ENCODE peak calls at places on chromosomes 6 and 20, in eight cellular contexts. One of them, this sample, is unnamed.
A peak's percentile ranks its signal among the peaks of the same experiment; 100 is the strongest.

GRCh38 chr6:7974932-7975763 is 64.6 kb upstream of the TXNDC5 start:
- DNase-seq in pancreas: peak; percentile 61
- DNase-seq in psoas muscle: peak; percentile 75
- DNase-seq in IMR-90: peak; percentile 92
- DNase-seq in tibial artery: peak; percentile 85
- DNase-seq in neuronal stem cell: no peak
- DNase-seq in PC-9: peak; percentile 92
- DNase-seq in CD8-positive, alpha-beta T cell: no peak
- DNase-seq in this sample: peak; percentile 84

GRCh38 chr6:24584390-24584735 is 61.6 kb downstream of the KIAA0319 start:
- DNase-seq in pancreas: no peak
- DNase-seq in psoas muscle: no peak
- DNase-seq in IMR-90: no peak
- DNase-seq in tibial artery: no peak
- DNase-seq in neuronal stem cell: no peak
- DNase-seq in PC-9: no peak
- DNase-seq in CD8-positive, alpha-beta T cell: no peak
- DNase-seq in this sample: no peak

GRCh38 chr6:26251354-26252081 is 113.5 kb upstream of the BTN3A2 start:
- DNase-seq in pancreas: no peak
- DNase-seq in psoas muscle: no peak
- DNase-seq in IMR-90: peak; percentile 95
- DNase-seq in tibial artery: peak; percentile 74
- DNase-seq in neuronal stem cell: peak; percentile 84
- DNase-seq in PC-9: no peak
- DNase-seq in CD8-positive, alpha-beta T cell: peak; percentile 49
- DNase-seq in this sample: peak; percentile 17

GRCh38 chr6:215335-216034 is 76.8 kb upstream of the DUSP22 start:
- DNase-seq in pancreas: no peak
- DNase-seq in psoas muscle: no peak
- DNase-seq in IMR-90: peak; percentile 39
- DNase-seq in tibial artery: no peak
- DNase-seq in neuronal stem cell: no peak
- DNase-seq in PC-9: peak; percentile 72
- DNase-seq in CD8-positive, alpha-beta T cell: peak; percentile 72
- DNase-seq in this sample: no peak

GRCh38 chr6:74715362-74716068 is 490.3 kb downstream of the COL12A1 start:
- DNase-seq in pancreas: no peak
- DNase-seq in psoas muscle: no peak
- DNase-seq in IMR-90: peak; percentile 79
- DNase-seq in tibial artery: no peak
- DNase-seq in neuronal stem cell: no peak
- DNase-seq in PC-9: no peak
- DNase-seq in CD8-positive, alpha-beta T cell: no peak
- DNase-seq in this sample: no peak

GRCh38 chr20:58471161-58471834 is 43.9 kb downstream of the APCDD1L start:
- DNase-seq in pancreas: no peak
- DNase-seq in psoas muscle: no peak
- DNase-seq in IMR-90: peak; percentile 15
- DNase-seq in tibial artery: no peak
- DNase-seq in neuronal stem cell: no peak
- DNase-seq in PC-9: no peak
- DNase-seq in CD8-positive, alpha-beta T cell: no peak
- DNase-seq in this sample: peak; percentile 72

GRCh38 chr6:87396595-87397392 is 11.0 kb upstream of the CFAP206 start:
- DNase-seq in pancreas: no peak
- DNase-seq in psoas muscle: no peak
- DNase-seq in IMR-90: no peak
- DNase-seq in tibial artery: no peak
- DNase-seq in neuronal stem cell: no peak
- DNase-seq in PC-9: no peak
- DNase-seq in CD8-positive, alpha-beta T cell: no peak
- DNase-seq in this sample: no peak

GRCh38 chr6:111258615-111259088 is 171.3 kb downstream of the SLC16A10 start:
- DNase-seq in pancreas: no peak
- DNase-seq in psoas muscle: no peak
- DNase-seq in IMR-90: no peak
- DNase-seq in tibial artery: no peak
- DNase-seq in neuronal stem cell: no peak
- DNase-seq in PC-9: no peak
- DNase-seq in CD8-positive, alpha-beta T cell: no peak
- DNase-seq in this sample: no peak

GRCh38 chr6:70394518-70395300 is 18.6 kb upstream of the FAM135A start:
- DNase-seq in pancreas: peak; percentile 81
- DNase-seq in psoas muscle: no peak
- DNase-seq in IMR-90: no peak
- DNase-seq in tibial artery: no peak
- DNase-seq in neuronal stem cell: no peak
- DNase-seq in PC-9: no peak
- DNase-seq in CD8-positive, alpha-beta T cell: no peak
- DNase-seq in this sample: no peak

GRCh38 chr20:32110173-32110704 is 725 bp downstream of the TM9SF4 start:
- DNase-seq in pancreas: peak; percentile 31
- DNase-seq in psoas muscle: no peak
- DNase-seq in IMR-90: no peak
- DNase-seq in tibial artery: no peak
- DNase-seq in neuronal stem cell: no peak
- DNase-seq in PC-9: no peak
- DNase-seq in CD8-positive, alpha-beta T cell: no peak
- DNase-seq in this sample: no peak

GRCh38 chr6:6912841-6913240 is 194.9 kb upstream of the RREB1 start:
- DNase-seq in pancreas: no peak
- DNase-seq in psoas muscle: no peak
- DNase-seq in IMR-90: no peak
- DNase-seq in tibial artery: no peak
- DNase-seq in neuronal stem cell: no peak
- DNase-seq in PC-9: no peak
- DNase-seq in CD8-positive, alpha-beta T cell: no peak
- DNase-seq in this sample: no peak

GRCh38 chr20:63258826-63259225 is 4.6 kb upstream of the NKAIN4 start:
- DNase-seq in pancreas: no peak
- DNase-seq in psoas muscle: no peak
- DNase-seq in IMR-90: no peak
- DNase-seq in tibial artery: no peak
- DNase-seq in neuronal stem cell: no peak
- DNase-seq in PC-9: no peak
- DNase-seq in CD8-positive, alpha-beta T cell: no peak
- DNase-seq in this sample: no peak

GRCh38 chr20:6051505-6051904 is 2.4 kb downstream of the LRRN4 start:
- DNase-seq in pancreas: no peak
- DNase-seq in psoas muscle: no peak
- DNase-seq in IMR-90: peak; percentile 73
- DNase-seq in tibial artery: no peak
- DNase-seq in neuronal stem cell: no peak
- DNase-seq in PC-9: peak; percentile 39
- DNase-seq in CD8-positive, alpha-beta T cell: no peak
- DNase-seq in this sample: no peak

GRCh38 chr6:2777249-2777648 is 12.1 kb downstream of the WRNIP1 start:
- DNase-seq in pancreas: no peak
- DNase-seq in psoas muscle: no peak
- DNase-seq in IMR-90: no peak
- DNase-seq in tibial artery: no peak
- DNase-seq in neuronal stem cell: no peak
- DNase-seq in PC-9: no peak
- DNase-seq in CD8-positive, alpha-beta T cell: no peak
- DNase-seq in this sample: no peak

GRCh38 chr6:116518621-116519020 is 7.2 kb downstream of the CALHM5 start:
- DNase-seq in pancreas: no peak
- DNase-seq in psoas muscle: no peak
- DNase-seq in IMR-90: no peak
- DNase-seq in tibial artery: no peak
- DNase-seq in neuronal stem cell: no peak
- DNase-seq in PC-9: no peak
- DNase-seq in CD8-positive, alpha-beta T cell: no peak
- DNase-seq in this sample: no peak

GRCh38 chr6:35049885-35050284 is 91.3 kb downstream of the TCP11 start:
- DNase-seq in pancreas: no peak
- DNase-seq in psoas muscle: peak; percentile 50
- DNase-seq in IMR-90: peak; percentile 93
- DNase-seq in tibial artery: peak; percentile 76
- DNase-seq in neuronal stem cell: no peak
- DNase-seq in PC-9: no peak
- DNase-seq in CD8-positive, alpha-beta T cell: no peak
- DNase-seq in this sample: peak; percentile 65

GRCh38 chr6:154302111-154302752 is 54.4 kb downstream of the IPCEF1 start:
- DNase-seq in pancreas: no peak
- DNase-seq in psoas muscle: no peak
- DNase-seq in IMR-90: peak; percentile 95
- DNase-seq in tibial artery: no peak
- DNase-seq in neuronal stem cell: no peak
- DNase-seq in PC-9: no peak
- DNase-seq in CD8-positive, alpha-beta T cell: no peak
- DNase-seq in this sample: no peak

GRCh38 chr6:136284909-136285308 is 4.7 kb downstream of the BCLAF1 start:
- DNase-seq in pancreas: no peak
- DNase-seq in psoas muscle: no peak
- DNase-seq in IMR-90: peak; percentile 77
- DNase-seq in tibial artery: no peak
- DNase-seq in neuronal stem cell: no peak
- DNase-seq in PC-9: no peak
- DNase-seq in CD8-positive, alpha-beta T cell: no peak
- DNase-seq in this sample: no peak

GRCh38 chr20:63212792-63213191 is 3.1 kb downstream of the YTHDF1 start:
- DNase-seq in pancreas: no peak
- DNase-seq in psoas muscle: no peak
- DNase-seq in IMR-90: no peak
- DNase-seq in tibial artery: no peak
- DNase-seq in neuronal stem cell: no peak
- DNase-seq in PC-9: no peak
- DNase-seq in CD8-positive, alpha-beta T cell: no peak
- DNase-seq in this sample: no peak

DNA sequence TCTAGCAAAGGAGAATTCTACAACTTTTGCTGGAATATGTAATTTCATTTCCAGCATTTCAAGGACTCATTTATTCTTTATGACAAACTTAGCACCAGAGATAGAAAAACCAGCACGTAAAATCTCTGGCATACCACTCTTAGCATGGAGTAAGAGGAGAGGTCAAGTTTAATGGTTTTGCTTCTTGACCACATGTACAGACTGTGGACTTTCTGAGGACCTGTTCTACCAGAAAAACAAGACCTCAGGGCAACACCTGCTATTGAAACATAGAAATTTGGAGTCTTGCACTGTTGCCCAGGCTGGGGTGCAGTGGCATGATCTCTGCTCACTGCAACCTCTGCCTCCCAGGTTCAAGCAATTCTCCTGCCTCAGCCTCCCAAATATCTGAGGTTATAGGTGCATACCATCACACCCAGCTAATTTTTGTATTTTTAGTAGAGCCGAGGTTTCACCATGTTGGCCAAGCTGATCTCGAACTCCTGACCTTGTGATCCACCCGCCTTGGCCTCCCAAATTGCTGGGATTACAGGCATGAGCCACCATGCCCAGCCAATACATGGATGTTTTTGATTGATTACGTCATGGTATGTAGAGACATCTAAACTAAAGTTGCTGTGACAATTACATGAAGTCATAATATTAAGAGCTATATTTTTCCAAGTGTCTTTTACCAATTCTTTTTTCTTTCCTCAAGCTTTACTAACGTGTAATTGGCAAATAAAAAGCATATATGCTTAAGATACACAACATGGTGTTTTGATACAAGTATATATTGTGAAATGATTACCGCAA is 36.1 kb downstream of the CRYBG1 start:
- DNase-seq in pancreas: no peak
- DNase-seq in psoas muscle: no peak
- DNase-seq in IMR-90: no peak
- DNase-seq in tibial artery: no peak
- DNase-seq in neuronal stem cell: no peak
- DNase-seq in PC-9: no peak
- DNase-seq in CD8-positive, alpha-beta T cell: no peak
- DNase-seq in this sample: no peak
- H3K4me1 ChIP-seq in pancreas: no peaks in the 10 kb centered on the region
- H3K4me1 ChIP-seq in psoas muscle: no peaks in the 10 kb centered on the region
- H3K4me1 ChIP-seq in IMR-90: no peaks in the 10 kb centered on the region
- H3K4me1 ChIP-seq in tibial artery: no peaks in the 10 kb centered on the region
- H3K4me1 ChIP-seq in neuronal stem cell: no peaks in the 10 kb centered on the region
- H3K4me1 ChIP-seq in PC-9: peaks cover 22% of the 10 kb centered on the region
- H3K4me1 ChIP-seq in CD8-positive, alpha-beta T cell: no peaks in the 10 kb centered on the region
- H3K4me1 ChIP-seq in this sample: no peaks in the 10 kb centered on the region

DNA sequence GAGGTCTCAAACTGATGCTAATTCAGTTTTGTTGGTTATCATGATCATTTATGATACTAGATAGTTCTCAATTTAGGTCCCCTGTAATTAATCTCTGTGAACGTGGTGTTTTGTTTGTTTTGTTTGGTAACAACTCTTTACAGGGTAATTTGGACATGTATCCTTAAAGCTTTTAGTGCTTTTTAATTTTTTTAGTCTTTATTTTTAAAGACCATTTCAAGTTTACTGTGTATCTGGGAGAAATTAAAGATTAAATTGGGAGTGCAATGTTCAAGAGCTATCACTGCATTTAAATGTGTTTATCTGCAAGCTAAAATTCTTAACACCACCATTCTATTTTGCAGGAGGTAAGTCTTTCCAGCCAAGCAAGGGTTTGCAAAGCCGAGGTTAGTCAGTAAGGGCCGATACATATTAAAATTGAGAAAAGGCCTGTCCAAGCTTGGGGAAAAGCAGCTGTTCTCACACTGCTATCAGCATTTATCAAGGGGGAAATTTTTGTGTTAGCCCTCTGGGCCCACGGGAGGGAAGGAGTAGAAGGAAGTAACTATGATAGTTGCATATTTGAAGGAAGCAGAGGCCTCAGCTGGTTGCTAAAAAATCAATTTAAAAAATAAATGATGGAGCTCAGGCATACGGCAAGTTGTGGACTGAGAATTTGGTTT is 59.4 kb upstream of the ZNF217 start:
- DNase-seq in pancreas: no peak
- DNase-seq in psoas muscle: no peak
- DNase-seq in IMR-90: no peak
- DNase-seq in tibial artery: no peak
- DNase-seq in neuronal stem cell: no peak
- DNase-seq in PC-9: no peak
- DNase-seq in CD8-positive, alpha-beta T cell: no peak
- DNase-seq in this sample: no peak
- H3K4me3 ChIP-seq in pancreas: no peak overlapping the region
- H3K4me3 ChIP-seq in psoas muscle: peak overlapping the region; percentile 34
- H3K4me3 ChIP-seq in IMR-90: no peak overlapping the region
- H3K4me3 ChIP-seq in tibial artery: no peak overlapping the region
- H3K4me3 ChIP-seq in neuronal stem cell: no peak overlapping the region
- H3K4me3 ChIP-seq in PC-9: no peak overlapping the region
- H3K4me3 ChIP-seq in CD8-positive, alpha-beta T cell: peak overlapping the region; percentile 28
- H3K4me3 ChIP-seq in this sample: peak overlapping the region; percentile 37

GRCh38 chr20:45359406-45360148 is 3.4 kb upstream of the SYS1 start:
- DNase-seq in pancreas: no peak
- DNase-seq in psoas muscle: no peak
- DNase-seq in IMR-90: no peak
- DNase-seq in tibial artery: peak; percentile 64
- DNase-seq in neuronal stem cell: no peak
- DNase-seq in PC-9: peak; percentile 61
- DNase-seq in CD8-positive, alpha-beta T cell: no peak
- DNase-seq in this sample: no peak
- H3K4me1 ChIP-seq in pancreas: peaks cover 5% of the 10 kb centered on the region
- H3K4me1 ChIP-seq in psoas muscle: peaks cover 65% of the 10 kb centered on the region
- H3K4me1 ChIP-seq in IMR-90: peaks cover 29% of the 10 kb centered on the region
- H3K4me1 ChIP-seq in tibial artery: no peaks in the 10 kb centered on the region
- H3K4me1 ChIP-seq in neuronal stem cell: peaks cover 5% of the 10 kb centered on the region
- H3K4me1 ChIP-seq in PC-9: peaks cover 62% of the 10 kb centered on the region
- H3K4me1 ChIP-seq in CD8-positive, alpha-beta T cell: peaks cover 7% of the 10 kb centered on the region
- H3K4me1 ChIP-seq in this sample: peaks cover 68% of the 10 kb centered on the region

DNA sequence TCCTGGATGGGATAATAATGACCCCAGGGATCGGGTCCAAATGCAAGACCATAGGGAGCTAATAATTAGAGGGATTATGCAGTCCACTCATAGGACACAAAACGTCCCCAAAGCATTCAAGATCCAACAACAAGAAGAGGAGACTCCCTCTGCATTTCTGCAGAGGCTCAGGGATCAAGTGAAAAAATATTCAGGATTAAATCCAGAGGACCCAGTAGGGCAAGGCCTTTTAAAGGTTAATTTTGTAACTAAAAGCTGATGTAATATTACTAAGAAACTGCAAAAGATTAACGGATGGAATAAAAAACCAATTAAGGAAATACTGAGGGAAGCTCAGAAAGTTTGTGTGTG is 22.2 kb downstream of the HLA-A start:
- DNase-seq in pancreas: no peak
- DNase-seq in psoas muscle: no peak
- DNase-seq in IMR-90: no peak
- DNase-seq in tibial artery: no peak
- DNase-seq in neuronal stem cell: no peak
- DNase-seq in PC-9: no peak
- DNase-seq in CD8-positive, alpha-beta T cell: no peak
- DNase-seq in this sample: no peak
- H3K4me3 ChIP-seq in pancreas: no peak overlapping the region
- H3K4me3 ChIP-seq in psoas muscle: peak overlapping the region; percentile 88
- H3K4me3 ChIP-seq in IMR-90: no peak overlapping the region
- H3K4me3 ChIP-seq in tibial artery: peak overlapping the region; percentile 50
- H3K4me3 ChIP-seq in neuronal stem cell: no peak overlapping the region
- H3K4me3 ChIP-seq in PC-9: peak overlapping the region; percentile 50
- H3K4me3 ChIP-seq in CD8-positive, alpha-beta T cell: peak overlapping the region; percentile 26
- H3K4me3 ChIP-seq in this sample: peak overlapping the region; percentile 69

This sample was measured in left ventricle myocardium inferior.